ENCODE peak calls at places on chromosome 22, in five cellular contexts. N is activated CD4-positive, alpha-beta T cell treated with anti-CD3 and anti-CD28 coated beads, Interleukin-2, amount 50 U/mL, for 4 hours; W is GM13976; S is activated gamma-delta T cell treated with anti-CD3 and anti-CD28 coated beads, Interleukin-2, amount 50 U/mL, for 16 hours; D is GM04504. T is an unnamed sample.

GRCh38 chr22:20979243-20979809 is 2.8 kb upstream of the LZTR1 start:
- DNase-seq in S (no peak), W (peak; percentile 89), N (peak; percentile 63), D (no peak), T (peak; percentile 83)

GRCh38 chr22:39142088-39142667 is 10.3 kb downstream of the CBX7 start:
- DNase-seq in N (no peak), W (peak; percentile 16), S (no peak), D (no peak), T (no peak)

GRCh38 chr22:21834869-21835268 is 32.6 kb downstream of the MAPK1 start:
- DNase-seq in N (no peak), W (no peak), S (no peak), D (no peak), T (peak; percentile 35)

GRCh38 chr22:20536590-20537324 is 29.3 kb downstream of the MED15 start:
- DNase-seq in N (no peak), S (no peak), D (no peak), W (no peak), T (no peak)

GRCh38 chr22:24728790-24729637 is 45.5 kb downstream of the PIWIL3 start:
- DNase-seq in N (no peak), D (no peak), S (no peak), W (no peak), T (peak; percentile 11)

GRCh38 chr22:19631899-19632670 is 82.2 kb upstream of the SEPTIN5 start:
- DNase-seq in D (peak; percentile 10), W (no peak), N (no peak), S (no peak), T (peak; percentile 34)

GRCh38 chr22:32815943-32816342 is 14.4 kb downstream of the TIMP3 start:
- DNase-seq in W (no peak), D (no peak), S (no peak), N (no peak), T (no peak)

GRCh38 chr22:35170716-35171697 is 86.3 kb upstream of the HMGXB4 start:
- DNase-seq in N (no peak), S (no peak), D (no peak), W (no peak), T (no peak)

GRCh38 chr22:46293591-46294260 is 2.9 kb upstream of the GTSE1 start:
- DNase-seq in D (peak; percentile 62), S (no peak), W (no peak), N (no peak), T (no peak)

GRCh38 chr22:30635273-30636225 is at the start of gene SLC35E4:
- DNase-seq in N (peak; percentile 94), S (peak; percentile 92), D (peak; percentile 77), W (peak; percentile 97), T (peak; percentile 68)

GRCh38 chr22:43521716-43522115 is 109.9 kb downstream of the MPPED1 start:
- DNase-seq in S (no peak), D (no peak), N (no peak), W (no peak), T (peak; percentile 93)

GRCh38 chr22:24695958-24696511 is 78.5 kb downstream of the PIWIL3 start:
- DNase-seq in S (no peak), W (no peak), D (no peak), N (no peak), T (no peak)

GRCh38 chr22:39297490-39298193 is 21.8 kb downstream of the RPL3 start:
- DNase-seq in N (no peak), W (no peak), S (no peak), D (no peak), T (no peak)

GRCh38 chr22:18063311-18063710 is 14.5 kb upstream of the PEX26 start:
- DNase-seq in S (no peak), D (no peak), W (no peak), N (no peak), T (no peak)

GRCh38 chr22:50672471-50673230 is at the start of gene SHANK3:
- DNase-seq in D (no peak), W (peak; percentile 55), S (no peak), N (no peak), T (no peak)

GRCh38 chr22:33828302-33828701 is 92.0 kb downstream of the LARGE1 start:
- DNase-seq in D (no peak), W (no peak), S (no peak), N (no peak), T (no peak)

GRCh38 chr22:46851941-46852340 is 89.5 kb downstream of the TBC1D22A start:
- DNase-seq in N (no peak), W (no peak), S (no peak), D (no peak), T (no peak)